ENCODE peak calls at places on chromosomes 12 and 14, in five cellular contexts. E is aorta, L is retinal pigment epithelial cell, T is cardiac fibroblast, Z is right atrium auricular region. K is an unnamed sample.

GRCh38 chr14:58027904-58028303 is 124.1 kb downstream of the ARMH4 start:
- DNase-seq in T (no peak), Z (no peak), E (no peak), L (no peak), K (peak)

GRCh38 chr12:98909749-98910148 is 264.7 kb downstream of the APAF1 start:
- DNase-seq in E (no peak), L (no peak), T (no peak), Z (no peak), K (no peak)

GRCh38 chr12:58819345-58819744 is 101.0 kb downstream of the LRIG3 start:
- DNase-seq in Z (no peak), T (no peak), L (no peak), E (no peak), K (no peak)

GRCh38 chr12:26539131-26539530 is 293.9 kb downstream of the ITPR2 start:
- DNase-seq in T (no peak), E (no peak), L (no peak), Z (no peak), K (no peak)

GRCh38 chr14:79809849-79810612 is 401.3 kb downstream of the DIO2 start:
- DNase-seq in E (no peak), L (no peak), Z (no peak), T (peak), K (no peak)

GRCh38 chr12:97235102-97235501 is 227.5 kb upstream of the RMST start:
- DNase-seq in T (no peak), L (no peak), E (no peak), Z (no peak), K (no peak)

GRCh38 chr14:101018561-101019290 is 115.2 kb upstream of the RTL1 start:
- DNase-seq in Z (peak), L (no peak), T (no peak), E (peak), K (no peak)

GRCh38 chr14:87017335-87017734 is 975.6 kb downstream of the GALC start:
- DNase-seq in L (no peak), Z (no peak), E (no peak), T (no peak), K (no peak)

GRCh38 chr14:52948836-52949235 is 2.0 kb downstream of the FERMT2 start:
- DNase-seq in T (no peak), E (no peak), L (no peak), Z (no peak), K (no peak)

GRCh38 chr14:58744951-58745350 is 107.2 kb downstream of the DACT1 start:
- DNase-seq in Z (no peak), T (no peak), L (no peak), E (no peak), K (no peak)

GRCh38 chr12:124196236-124196635 is 98.7 kb upstream of the RFLNA start:
- DNase-seq in L (no peak), E (no peak), T (no peak), Z (no peak), K (no peak)
- H3K4me3 ChIP-seq in L (no peak), E (no peak), T (no peak), Z (no peak), K (no peak)

GRCh38 chr14:76954791-76955190 is 73.7 kb downstream of the IRF2BPL start:
- DNase-seq in Z (no peak), L (no peak), T (no peak), E (no peak), K (no peak)

GRCh38 chr14:76955575-76956252 is 72.8 kb downstream of the IRF2BPL start:
- DNase-seq in E (no peak), L (no peak), T (peak), Z (peak), K (no peak)

GRCh38 chr14:76951149-76951548 is 77.4 kb downstream of the IRF2BPL start:
- DNase-seq in T (no peak), E (no peak), Z (no peak), L (no peak), K (no peak)

GRCh38 chr14:76954371-76954770 is 74.1 kb downstream of the IRF2BPL start:
- DNase-seq in L (no peak), E (no peak), Z (no peak), T (no peak), K (no peak)

GRCh38 chr14:76953196-76953945 is 75.1 kb downstream of the IRF2BPL start:
- DNase-seq in E (peak), Z (peak), L (no peak), T (peak), K (no peak)
- H3K4me3 ChIP-seq in E (no peak), Z (peak), L (no peak), T (peak), K (peak)

DNA sequence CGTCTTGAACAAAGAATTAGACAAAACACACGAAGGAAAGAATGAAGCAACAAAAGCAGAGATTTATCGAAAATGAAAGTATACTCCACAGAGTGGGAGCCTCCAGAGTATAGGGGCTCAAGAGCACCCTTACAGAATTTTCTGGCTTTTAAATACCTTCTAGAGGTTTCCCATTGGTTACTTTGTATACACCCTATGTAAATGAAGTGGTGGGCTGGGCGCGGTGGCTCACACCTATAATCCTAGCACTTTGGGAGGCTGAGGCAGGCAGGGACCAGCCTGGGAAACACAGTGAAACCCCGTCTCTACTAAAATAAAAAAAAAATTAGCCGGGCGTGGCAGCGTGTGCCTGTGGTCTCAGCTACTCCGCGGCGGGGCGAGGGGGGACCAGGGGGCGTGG is 13.1 kb upstream of the DNM1L start:
- DNase-seq in Z (no peak), L (no peak), T (no peak), E (no peak), K (no peak)
- H3K4me3 ChIP-seq in Z (no peak), L (no peak), T (no peak), E (no peak), K (no peak)

DNA sequence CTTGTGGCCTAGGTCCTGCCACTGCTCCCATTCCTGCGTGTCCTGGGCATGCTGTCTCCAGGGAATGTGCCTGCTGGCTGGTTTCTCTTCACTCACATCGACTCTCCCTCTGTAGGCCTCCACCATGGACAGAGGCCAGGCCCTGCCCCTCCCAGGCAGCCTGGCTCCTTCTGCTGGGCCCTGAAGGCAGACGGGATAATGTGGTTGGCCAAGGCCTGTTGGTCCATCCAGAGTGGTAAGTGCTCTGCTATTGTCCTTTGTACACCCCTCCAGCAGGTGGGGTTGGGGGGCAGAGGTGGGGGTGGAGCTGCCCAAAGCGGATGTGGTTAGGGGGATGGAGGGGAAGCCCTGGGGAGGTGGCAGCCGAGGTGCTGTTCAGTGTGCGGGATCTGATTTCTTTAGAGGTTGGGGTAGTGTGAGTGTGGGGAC is 9.5 kb upstream of the NR4A1 start:
- DNase-seq in Z (no peak), E (peak), L (no peak), T (no peak), K (no peak)
- H3K4me3 ChIP-seq in Z (no peak), E (no peak), L (no peak), T (no peak), K (no peak)

GRCh38 chr14:33063521-33063920 is 124.8 kb downstream of the NPAS3 start:
- DNase-seq in Z (no peak), E (no peak), T (no peak), L (no peak), K (no peak)

GRCh38 chr14:33062881-33063280 is 124.2 kb downstream of the NPAS3 start:
- DNase-seq in T (peak), L (no peak), Z (no peak), E (no peak), K (no peak)

GRCh38 chr14:33065634-33066033 is 127.0 kb downstream of the NPAS3 start:
- DNase-seq in L (no peak), E (no peak), T (no peak), Z (no peak), K (no peak)

GRCh38 chr14:33061667-33062325 is 123.1 kb downstream of the NPAS3 start:
- DNase-seq in Z (no peak), L (no peak), E (no peak), T (peak), K (no peak)

DNA sequence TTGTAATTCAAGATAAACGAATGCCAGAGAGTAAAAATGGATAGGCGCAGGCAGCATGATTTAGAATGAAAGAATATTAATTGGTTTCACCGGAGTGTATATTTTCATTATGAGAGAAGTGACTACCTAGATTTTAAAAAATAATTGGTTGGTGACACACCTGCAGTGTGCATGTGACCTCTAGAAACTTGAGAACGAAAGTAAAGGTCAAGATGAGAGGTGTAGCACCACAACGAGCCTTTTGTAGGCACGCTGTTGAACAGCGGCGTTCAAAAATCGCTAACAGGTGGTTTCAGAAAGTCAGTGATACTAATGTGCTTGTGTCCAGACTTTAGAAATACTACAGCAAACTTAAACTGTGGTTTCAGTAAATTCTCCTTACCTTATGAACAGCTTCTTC is 123.8 kb downstream of the NPAS3 start:
- DNase-seq in Z (no peak), T (no peak), L (no peak), E (no peak), K (no peak)
- H3K4me3 ChIP-seq in Z (no peak), T (no peak), L (no peak), E (no peak), K (no peak)

GRCh38 chr14:94612174-94612573 is at the start of gene SERPINA3:
- DNase-seq in T (peak), E (no peak), L (peak), Z (no peak), K (no peak)

GRCh38 chr14:94611179-94611578 is 1.0 kb upstream of the SERPINA3 start:
- DNase-seq in Z (no peak), E (no peak), L (no peak), T (no peak), K (no peak)

GRCh38 chr14:94613720-94614644 is 1.8 kb downstream of the SERPINA3 start:
- DNase-seq in E (no peak), L (no peak), Z (no peak), T (no peak), K (no peak)

GRCh38 chr14:94614802-94615201 is 2.6 kb downstream of the SERPINA3 start:
- DNase-seq in Z (no peak), L (no peak), E (no peak), T (no peak), K (no peak)

GRCh38 chr14:94612580-94613554 is 676 bp downstream of the SERPINA3 start:
- DNase-seq in T (no peak), L (no peak), Z (no peak), E (no peak), K (no peak)
- H3K4me3 ChIP-seq in T (no peak), L (no peak), Z (peak), E (no peak), K (peak)

GRCh38 chr12:51846911-51847829 is 1.3 kb downstream of the FIGNL2 start:
- DNase-seq in L (no peak), E (peak), T (no peak), Z (no peak), K (no peak)
- H3K4me3 ChIP-seq in L (peak), E (peak), T (peak), Z (peak), K (peak)